ENCODE peak calls at places on chromosomes 2 and 18, in five cellular contexts. S, I, J, W and C are unnamed samples.

GRCh38 chr2:6845312-6845711 is 20.4 kb downstream of the CMPK2 start:
- DNase-seq in S (no peak), I (no peak), J (no peak), W (no peak), C (no peak)

GRCh38 chr2:79935771-79936657 is 368.5 kb downstream of the LRRTM1 start:
- DNase-seq in S (no peak), I (peak; percentile 36), J (peak; percentile 9), W (peak; percentile 24), C (no peak)

GRCh38 chr2:229852565-229852964 is 69.2 kb downstream of the TRIP12 start:
- DNase-seq in J (no peak), I (no peak), W (peak; percentile 48), S (no peak), C (peak; percentile 24)

GRCh38 chr2:2102870-2103269 is 228.2 kb downstream of the MYT1L start:
- DNase-seq in W (no peak), J (no peak), I (no peak), S (no peak), C (no peak)

GRCh38 chr2:26706616-26707473 is 14.3 kb downstream of the KCNK3 start:
- DNase-seq in W (peak; percentile 32), J (no peak), S (peak; percentile 84), I (no peak), C (no peak)

GRCh38 chr2:70367722-70368323 is 66.0 kb upstream of the FAM136A start:
- DNase-seq in J (peak; percentile 56), S (no peak), I (no peak), W (no peak), C (no peak)

GRCh38 chr18:76373297-76373696 is 121.7 kb downstream of the ZNF516 start:
- DNase-seq in I (no peak), S (no peak), W (no peak), J (no peak), C (no peak)

GRCh38 chr2:185738679-185739472 is at the start of gene FSIP2:
- DNase-seq in J (no peak), W (peak; percentile 5), S (peak; percentile 70), I (no peak), C (no peak)

GRCh38 chr2:221283896-221284295 is 288.2 kb downstream of the EPHA4 start:
- DNase-seq in W (no peak), J (no peak), I (no peak), S (no peak), C (peak; percentile 82)

GRCh38 chr2:240856151-240856980 is 12.3 kb upstream of the AGXT start:
- DNase-seq in S (no peak), W (no peak), J (peak; percentile 71), I (no peak), C (no peak)

GRCh38 chr2:195656131-195656858 is 731 bp upstream of the SLC39A10 start:
- DNase-seq in J (no peak), W (peak; percentile 31), I (no peak), S (no peak), C (no peak)

GRCh38 chr2:129716781-129717559 is 262.5 kb upstream of the RAB6C start:
- DNase-seq in I (no peak), S (no peak), W (no peak), J (no peak), C (no peak)

GRCh38 chr18:39742015-39742466 is 2176.4 kb upstream of the CELF4 start:
- DNase-seq in I (no peak), W (no peak), S (no peak), J (no peak), C (no peak)

GRCh38 chr18:23529597-23529996 is 26.3 kb downstream of the RMC1 start:
- DNase-seq in W (no peak), I (peak; percentile 33), J (peak; percentile 12), S (no peak), C (no peak)

GRCh38 chr2:182826051-182826450 is 40.4 kb downstream of the FRZB start:
- DNase-seq in S (no peak), I (no peak), J (no peak), W (no peak), C (no peak)

GRCh38 chr2:241908686-241909420 is 39.3 kb downstream of the RTP5 start:
- DNase-seq in J (no peak), S (no peak), W (no peak), I (no peak), C (no peak)

GRCh38 chr2:173397539-173397938 is 42.9 kb downstream of the CDCA7 start:
- DNase-seq in J (no peak), W (no peak), I (no peak), S (no peak), C (no peak)

GRCh38 chr2:96347395-96347794 is 11.8 kb downstream of the NCAPH start:
- DNase-seq in I (no peak), W (no peak), S (no peak), J (no peak), C (no peak)

GRCh38 chr2:207617011-207617671 is 8.1 kb downstream of the METTL21A start:
- DNase-seq in S (no peak), W (no peak), I (peak; percentile 87), J (peak; percentile 21), C (peak; percentile 93)

GRCh38 chr2:164831180-164831579 is 10.4 kb downstream of the COBLL1 start:
- DNase-seq in I (no peak), S (no peak), J (no peak), W (no peak), C (no peak)

GRCh38 chr18:9405130-9405529 is 70.2 kb upstream of the RALBP1 start:
- DNase-seq in J (no peak), S (no peak), W (no peak), I (no peak), C (no peak)

GRCh38 chr18:9405977-9406376 is 69.3 kb upstream of the RALBP1 start:
- DNase-seq in J (no peak), S (no peak), W (no peak), I (no peak), C (no peak)

GRCh38 chr18:9401166-9401565 is 66.6 kb downstream of the TWSG1 start:
- DNase-seq in I (no peak), S (no peak), W (no peak), J (no peak), C (no peak)

GRCh38 chr18:9404565-9405060 is 70.0 kb downstream of the TWSG1 start:
- DNase-seq in I (no peak), J (no peak), W (peak; percentile 11), S (no peak), C (no peak)

GRCh38 chr18:9403795-9404564 is 69.4 kb downstream of the TWSG1 start:
- DNase-seq in J (no peak), I (no peak), S (no peak), W (no peak), C (no peak)
- H3K4me3 ChIP-seq in J (no peak overlapping the region), I (no peak overlapping the region), S (no peak overlapping the region), W (no peak overlapping the region), C (no peak overlapping the region)

GRCh38 chr2:12896283-12897014 is 179.7 kb downstream of the TRIB2 start:
- DNase-seq in I (no peak), W (no peak), J (no peak), S (no peak), C (no peak)
- TF ChIP-seq CTCF in I (no peak), W (no peak), J (no peak), S (peak; percentile 21), C (no peak)

GRCh38 chr2:135281375-135281774 is 229.3 kb downstream of the RAB3GAP1 start:
- DNase-seq in S (no peak), W (no peak), I (no peak), J (no peak), C (no peak)

GRCh38 chr2:135276525-135276924 is 224.4 kb downstream of the RAB3GAP1 start:
- DNase-seq in W (no peak), S (no peak), J (no peak), I (no peak), C (no peak)

GRCh38 chr2:135279209-135279608 is 227.1 kb downstream of the RAB3GAP1 start:
- DNase-seq in S (no peak), J (no peak), W (no peak), I (no peak), C (no peak)
- H3K36me3 ChIP-seq in S (no peaks in the 10 kb centered on the region), J (no peaks in the 10 kb centered on the region), W (no peaks in the 10 kb centered on the region), I (no peaks in the 10 kb centered on the region), C (no peaks in the 10 kb centered on the region)

GRCh38 chr2:200689115-200689514 is 103.3 kb downstream of the AOX1 start:
- DNase-seq in S (no peak), W (no peak), I (no peak), J (no peak), C (no peak)
- H3K4me3 ChIP-seq in S (no peak overlapping the region), W (no peak overlapping the region), I (no peak overlapping the region), J (no peak overlapping the region), C (no peak overlapping the region)

GRCh38 chr2:72895759-72896281 is 8.6 kb downstream of the SPR start:
- DNase-seq in S (no peak), J (peak; percentile 33), W (peak; percentile 67), I (no peak), C (no peak)
- TF ChIP-seq CTCF in S (no peak), J (no peak), W (no peak), I (no peak), C (no peak)

DNA sequence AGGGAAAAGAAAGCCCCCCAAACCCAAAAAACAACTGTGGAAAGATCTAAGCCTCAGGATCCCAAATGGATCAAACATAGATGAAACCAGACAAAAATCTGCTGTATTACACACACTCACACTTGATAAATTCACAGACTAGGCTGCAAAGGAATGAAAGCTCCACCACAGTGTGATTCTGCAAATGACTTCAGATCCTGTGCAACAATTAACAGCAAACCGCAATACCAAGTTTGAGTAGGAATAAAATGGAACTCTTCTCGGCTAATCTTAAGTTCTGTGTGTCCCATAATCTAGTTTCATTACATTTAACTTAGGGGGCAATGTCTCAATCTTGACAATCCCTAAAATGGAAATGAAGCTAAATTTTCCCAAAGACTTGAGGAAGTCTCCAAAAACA is 11.9 kb downstream of the CLK1 start:
- DNase-seq in W (no peak), J (no peak), S (no peak), I (no peak), C (no peak)
- H3K36me3 ChIP-seq in W (peaks cover 76% of the 10 kb centered on the region), J (peaks cover 46% of the 10 kb centered on the region), S (peaks cover 72% of the 10 kb centered on the region), I (peaks cover 42% of the 10 kb centered on the region), C (peaks cover 16% of the 10 kb centered on the region)